ENCODE peak calls at places on chromosomes 13 and 19, in six cellular contexts. One of them, this sample, is unnamed.
A peak's percentile ranks its signal among the peaks of the same experiment; 100 is the strongest.

GRCh38 chr13:60210510-60211065 is 46.9 kb upstream of the DIAPH3 start:
- DNase-seq in cardiac fibroblast: no peak
- DNase-seq in psoas muscle: no peak
- DNase-seq in BE2C: no peak
- DNase-seq in neural progenitor cell: no peak
- DNase-seq in uterus: no peak
- DNase-seq in this sample: no peak

GRCh38 chr13:88014527-88014926 is 343.4 kb downstream of the SLITRK5 start:
- DNase-seq in neural progenitor cell: no peak
- DNase-seq in BE2C: no peak
- DNase-seq in cardiac fibroblast: no peak
- DNase-seq in psoas muscle: no peak
- DNase-seq in uterus: no peak
- DNase-seq in this sample: no peak

GRCh38 chr19:15828121-15828620 is 12.7 kb upstream of the OR10H1 start:
- DNase-seq in uterus: no peak
- DNase-seq in psoas muscle: no peak
- DNase-seq in BE2C: no peak
- DNase-seq in cardiac fibroblast: no peak
- DNase-seq in neural progenitor cell: no peak
- DNase-seq in this sample: no peak

GRCh38 chr19:43640424-43640757 is 741 bp upstream of the CADM4 start:
- DNase-seq in BE2C: no peak
- DNase-seq in neural progenitor cell: no peak
- DNase-seq in cardiac fibroblast: no peak
- DNase-seq in uterus: no peak
- DNase-seq in psoas muscle: no peak
- DNase-seq in this sample: no peak

GRCh38 chr13:40974460-40975407 is 44.4 kb downstream of the ELF1 start:
- DNase-seq in neural progenitor cell: peak; percentile 66
- DNase-seq in psoas muscle: no peak
- DNase-seq in cardiac fibroblast: peak; percentile 84
- DNase-seq in uterus: no peak
- DNase-seq in BE2C: peak; percentile 12
- DNase-seq in this sample: no peak

GRCh38 chr19:48509467-48510194 is 2.0 kb downstream of the LMTK3 start:
- DNase-seq in cardiac fibroblast: no peak
- DNase-seq in BE2C: no peak
- DNase-seq in neural progenitor cell: peak; percentile 34
- DNase-seq in uterus: no peak
- DNase-seq in psoas muscle: no peak
- DNase-seq in this sample: no peak

GRCh38 chr13:46113596-46113995 is 8.8 kb upstream of the CPB2 start:
- DNase-seq in neural progenitor cell: no peak
- DNase-seq in psoas muscle: no peak
- DNase-seq in cardiac fibroblast: peak; percentile 13
- DNase-seq in BE2C: no peak
- DNase-seq in uterus: no peak
- DNase-seq in this sample: no peak

GRCh38 chr13:99931462-99931861 is 40.1 kb downstream of the ZIC5 start:
- DNase-seq in psoas muscle: no peak
- DNase-seq in cardiac fibroblast: no peak
- DNase-seq in neural progenitor cell: no peak
- DNase-seq in BE2C: no peak
- DNase-seq in uterus: no peak
- DNase-seq in this sample: no peak

GRCh38 chr13:102815788-102816187 is 16.9 kb downstream of the BIVM start:
- DNase-seq in psoas muscle: no peak
- DNase-seq in BE2C: no peak
- DNase-seq in cardiac fibroblast: no peak
- DNase-seq in uterus: no peak
- DNase-seq in neural progenitor cell: no peak
- DNase-seq in this sample: no peak

GRCh38 chr13:30816733-30817132 is 81.4 kb downstream of the ALOX5AP start:
- DNase-seq in BE2C: no peak
- DNase-seq in uterus: no peak
- DNase-seq in neural progenitor cell: no peak
- DNase-seq in cardiac fibroblast: no peak
- DNase-seq in psoas muscle: no peak
- DNase-seq in this sample: no peak

GRCh38 chr19:860481-861098 is 1.1 kb downstream of the CFD start:
- DNase-seq in psoas muscle: peak; percentile 82
- DNase-seq in uterus: no peak
- DNase-seq in cardiac fibroblast: peak; percentile 79
- DNase-seq in BE2C: peak; percentile 54
- DNase-seq in neural progenitor cell: peak; percentile 75
- DNase-seq in this sample: peak; percentile 97

GRCh38 chr19:46896076-46896794 is 35.4 kb downstream of the ARHGAP35 start:
- DNase-seq in neural progenitor cell: no peak
- DNase-seq in BE2C: no peak
- DNase-seq in cardiac fibroblast: no peak
- DNase-seq in uterus: no peak
- DNase-seq in psoas muscle: no peak
- DNase-seq in this sample: no peak

GRCh38 chr13:25743426-25743825 is 308.4 kb downstream of the SHISA2 start:
- DNase-seq in psoas muscle: no peak
- DNase-seq in cardiac fibroblast: no peak
- DNase-seq in BE2C: no peak
- DNase-seq in uterus: no peak
- DNase-seq in neural progenitor cell: no peak
- DNase-seq in this sample: no peak

GRCh38 chr13:111958612-111959395 is 108.1 kb upstream of the SOX1 start:
- DNase-seq in cardiac fibroblast: no peak
- DNase-seq in uterus: no peak
- DNase-seq in psoas muscle: no peak
- DNase-seq in BE2C: no peak
- DNase-seq in neural progenitor cell: no peak
- DNase-seq in this sample: no peak

GRCh38 chr13:113848431-113849260 is 15.2 kb downstream of the GAS6 start:
- DNase-seq in psoas muscle: no peak
- DNase-seq in neural progenitor cell: no peak
- DNase-seq in uterus: peak; percentile 13
- DNase-seq in BE2C: no peak
- DNase-seq in cardiac fibroblast: no peak
- DNase-seq in this sample: no peak

GRCh38 chr13:35549481-35549880 is 73.0 kb upstream of the MAB21L1 start:
- DNase-seq in uterus: no peak
- DNase-seq in psoas muscle: no peak
- DNase-seq in BE2C: peak; percentile 25
- DNase-seq in cardiac fibroblast: peak; percentile 74
- DNase-seq in neural progenitor cell: no peak
- DNase-seq in this sample: no peak

GRCh38 chr13:30569901-30570576 is 47.7 kb upstream of the USPL1 start:
- DNase-seq in neural progenitor cell: no peak
- DNase-seq in BE2C: peak; percentile 9
- DNase-seq in uterus: peak; percentile 51
- DNase-seq in psoas muscle: peak; percentile 19
- DNase-seq in cardiac fibroblast: peak; percentile 91
- DNase-seq in this sample: no peak

GRCh38 chr19:41945135-41945766 is 13.9 kb downstream of the RABAC1 start:
- DNase-seq in psoas muscle: no peak
- DNase-seq in neural progenitor cell: no peak
- DNase-seq in uterus: no peak
- DNase-seq in cardiac fibroblast: no peak
- DNase-seq in BE2C: no peak
- DNase-seq in this sample: no peak

GRCh38 chr13:80010846-80011245 is 330.1 kb downstream of the SPRY2 start:
- DNase-seq in neural progenitor cell: no peak
- DNase-seq in cardiac fibroblast: no peak
- DNase-seq in uterus: no peak
- DNase-seq in BE2C: no peak
- DNase-seq in psoas muscle: no peak
- DNase-seq in this sample: no peak

GRCh38 chr13:35889560-35889959 is 241.6 kb downstream of the DCLK1 start:
- DNase-seq in neural progenitor cell: no peak
- DNase-seq in uterus: no peak
- DNase-seq in psoas muscle: no peak
- DNase-seq in BE2C: no peak
- DNase-seq in cardiac fibroblast: no peak
- DNase-seq in this sample: no peak

GRCh38 chr19:30136591-30136990 is 194.6 kb downstream of the URI1 start:
- DNase-seq in BE2C: no peak
- DNase-seq in neural progenitor cell: no peak
- DNase-seq in cardiac fibroblast: no peak
- DNase-seq in uterus: no peak
- DNase-seq in psoas muscle: no peak
- DNase-seq in this sample: no peak

GRCh38 chr19:36072081-36072480 is 17.4 kb downstream of the WDR62 start:
- DNase-seq in BE2C: no peak
- DNase-seq in neural progenitor cell: no peak
- DNase-seq in psoas muscle: no peak
- DNase-seq in uterus: no peak
- DNase-seq in cardiac fibroblast: no peak
- DNase-seq in this sample: no peak

GRCh38 chr19:45716314-45717130 is 14.2 kb downstream of the FBXO46 start:
- DNase-seq in neural progenitor cell: peak; percentile 40
- DNase-seq in cardiac fibroblast: peak; percentile 41
- DNase-seq in uterus: peak; percentile 22
- DNase-seq in BE2C: no peak
- DNase-seq in psoas muscle: no peak
- DNase-seq in this sample: no peak

GRCh38 chr13:97659602-97660001 is 225.6 kb downstream of the RAP2A start:
- DNase-seq in cardiac fibroblast: peak; percentile 52
- DNase-seq in BE2C: peak; percentile 19
- DNase-seq in neural progenitor cell: peak; percentile 65
- DNase-seq in uterus: no peak
- DNase-seq in psoas muscle: no peak
- DNase-seq in this sample: no peak

GRCh38 chr19:4014541-4015491 is 7.3 kb downstream of the PIAS4 start:
- DNase-seq in neural progenitor cell: peak; percentile 10
- DNase-seq in psoas muscle: peak; percentile 55
- DNase-seq in cardiac fibroblast: no peak
- DNase-seq in BE2C: peak; percentile 80
- DNase-seq in uterus: no peak
- DNase-seq in this sample: no peak

GRCh38 chr13:47334173-47334572 is 437.3 kb upstream of the HTR2A start:
- DNase-seq in uterus: peak; percentile 57
- DNase-seq in BE2C: peak; percentile 6
- DNase-seq in neural progenitor cell: no peak
- DNase-seq in cardiac fibroblast: peak; percentile 76
- DNase-seq in psoas muscle: peak; percentile 27
- DNase-seq in this sample: no peak

GRCh38 chr19:32041681-32042292 is 303.6 kb upstream of the ZNF507 start:
- DNase-seq in psoas muscle: peak; percentile 22
- DNase-seq in neural progenitor cell: peak; percentile 77
- DNase-seq in BE2C: peak; percentile 60
- DNase-seq in cardiac fibroblast: peak; percentile 48
- DNase-seq in uterus: peak; percentile 60
- DNase-seq in this sample: peak; percentile 25
- TF ChIP-seq CTCF in psoas muscle: peak; percentile 42
- TF ChIP-seq CTCF in neural progenitor cell: peak; percentile 92
- TF ChIP-seq CTCF in BE2C: peak; percentile 84
- TF ChIP-seq CTCF in cardiac fibroblast: peak; percentile 48
- TF ChIP-seq CTCF in uterus: peak; percentile 62
- TF ChIP-seq CTCF in this sample: peak; percentile 77

DNA sequence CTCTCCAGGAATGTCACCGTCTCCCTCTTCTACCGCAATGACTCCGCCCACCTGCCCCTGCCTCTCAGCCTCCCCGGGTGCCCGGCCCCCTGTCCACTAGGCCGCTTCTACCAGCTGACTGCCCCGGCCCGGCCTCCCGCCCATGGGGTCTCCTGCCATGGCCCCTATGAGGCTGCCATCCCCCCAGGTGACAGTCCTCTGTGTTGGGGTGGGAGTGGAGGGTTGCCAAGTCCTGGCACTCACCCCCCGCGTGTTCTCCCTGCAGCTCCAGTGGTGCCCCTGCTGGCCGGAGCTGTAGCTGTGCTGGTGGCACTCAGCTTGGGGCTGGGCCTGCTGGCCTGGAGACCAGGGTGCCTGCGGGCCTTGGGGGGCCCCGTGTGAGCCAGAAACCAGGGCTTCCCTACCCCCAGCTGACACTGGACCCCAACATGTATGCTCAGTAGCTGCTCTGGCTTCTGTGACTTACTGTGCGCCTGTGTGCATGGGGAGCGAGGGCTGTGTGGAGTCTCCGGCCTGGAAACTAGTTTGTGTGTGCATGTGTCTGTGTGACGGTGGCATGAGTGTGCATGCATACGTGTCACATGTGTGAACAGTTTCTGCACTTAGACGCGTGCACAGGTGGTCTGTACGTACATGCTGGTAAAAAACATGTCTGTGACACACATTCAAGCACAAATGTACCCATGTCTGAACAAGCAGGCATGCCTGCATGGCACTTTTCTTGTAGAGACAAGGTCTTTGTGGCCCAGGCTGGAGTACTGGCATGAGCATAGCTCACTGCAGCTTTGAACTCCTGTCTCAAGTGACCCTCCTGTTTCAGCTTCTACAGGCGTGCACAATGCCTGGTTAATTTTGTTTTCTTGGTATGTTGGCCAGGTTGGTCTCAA is 4.8 kb downstream of the ACP4 start:
- DNase-seq in BE2C: peak; percentile 61
- DNase-seq in neural progenitor cell: no peak
- DNase-seq in psoas muscle: no peak
- DNase-seq in uterus: no peak
- DNase-seq in cardiac fibroblast: no peak
- DNase-seq in this sample: no peak
- TF ChIP-seq CTCF in BE2C: peak; percentile 41
- TF ChIP-seq CTCF in neural progenitor cell: peak; percentile 17
- TF ChIP-seq CTCF in psoas muscle: no peak
- TF ChIP-seq CTCF in uterus: no peak
- TF ChIP-seq CTCF in cardiac fibroblast: no peak
- TF ChIP-seq CTCF in this sample: no peak

DNA sequence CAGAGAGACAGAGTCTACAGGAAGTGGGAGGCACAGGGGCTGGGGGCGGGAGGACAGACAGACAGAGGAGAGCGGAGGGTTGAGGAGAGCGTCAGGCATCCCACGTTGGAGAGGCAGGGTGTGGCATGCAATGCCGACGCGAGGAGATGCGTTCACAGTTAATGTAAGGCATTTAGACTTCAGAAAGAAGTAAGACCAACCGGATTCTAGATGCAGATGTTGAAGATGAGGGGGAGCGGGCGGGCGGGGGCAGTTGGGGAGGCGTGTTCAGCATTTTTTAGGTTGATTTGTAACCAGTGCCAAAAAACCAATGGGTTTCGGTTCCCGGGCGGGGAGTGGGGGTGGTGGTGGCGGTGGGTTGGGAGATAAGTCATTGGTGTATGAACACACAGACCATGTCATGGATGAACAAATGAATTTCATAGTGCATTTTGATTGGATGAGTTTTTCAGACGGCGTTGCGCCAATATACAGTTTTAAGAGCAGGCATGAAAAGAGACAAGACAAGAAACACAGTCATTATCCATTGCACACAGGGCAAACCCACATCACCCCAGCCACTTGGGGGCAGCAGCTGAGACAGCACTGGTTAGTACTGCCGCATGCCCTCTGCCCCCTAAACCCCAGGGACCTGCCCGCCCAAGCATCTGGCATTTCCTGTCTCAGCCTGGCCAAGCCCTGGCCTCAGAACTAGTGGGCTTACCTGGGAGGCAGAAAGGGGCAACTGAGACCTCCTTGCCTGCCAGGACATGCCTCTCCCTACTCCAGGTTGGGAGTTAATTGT is 91.3 kb downstream of the IER2 start:
- DNase-seq in cardiac fibroblast: no peak
- DNase-seq in uterus: no peak
- DNase-seq in BE2C: no peak
- DNase-seq in psoas muscle: no peak
- DNase-seq in neural progenitor cell: no peak
- DNase-seq in this sample: no peak
- TF ChIP-seq CTCF in cardiac fibroblast: no peak
- TF ChIP-seq CTCF in uterus: no peak
- TF ChIP-seq CTCF in BE2C: peak; percentile 26
- TF ChIP-seq CTCF in psoas muscle: no peak
- TF ChIP-seq CTCF in neural progenitor cell: no peak
- TF ChIP-seq CTCF in this sample: peak; percentile 8

GRCh38 chr19:31364956-31365355 is 15.7 kb upstream of the TSHZ3 start:
- DNase-seq in cardiac fibroblast: no peak
- DNase-seq in BE2C: no peak
- DNase-seq in uterus: no peak
- DNase-seq in neural progenitor cell: no peak
- DNase-seq in psoas muscle: no peak
- DNase-seq in this sample: no peak
- TF ChIP-seq CTCF in cardiac fibroblast: no peak
- TF ChIP-seq CTCF in BE2C: no peak
- TF ChIP-seq CTCF in uterus: no peak
- TF ChIP-seq CTCF in neural progenitor cell: peak; percentile 32
- TF ChIP-seq CTCF in psoas muscle: no peak
- TF ChIP-seq CTCF in this sample: no peak